ENCODE peak calls at places on chromosomes 13 and 19, in six cellular contexts. A is psoas muscle, E is foreskin fibroblast, P is kidney epithelial cell, M is AG04450, Q is lower leg skin. I is an unnamed sample.

GRCh38 chr13:44692173-44692713 is 116.1 kb upstream of the TSC22D1 start:
- DNase-seq in A (no peak), E (no peak), P (no peak), M (no peak), Q (no peak), I (no peak)

GRCh38 chr13:101512650-101513049 is 60.2 kb downstream of the ITGBL1 start:
- DNase-seq in A (no peak), E (no peak), P (no peak), M (no peak), Q (no peak), I (no peak)

GRCh38 chr19:35332817-35333216 is 3.8 kb downstream of the CD22 start:
- DNase-seq in A (no peak), E (no peak), P (no peak), M (no peak), Q (no peak), I (no peak)

GRCh38 chr13:28548872-28549271 is 53.9 kb upstream of the FLT1 start:
- DNase-seq in A (no peak), E (no peak), P (no peak), M (no peak), Q (no peak), I (no peak)

GRCh38 chr19:49468199-49468598 is 5.8 kb upstream of the FLT3LG start:
- DNase-seq in A (no peak), E (no peak), P (no peak), M (no peak), Q (peak), I (no peak)

GRCh38 chr13:28220166-28220565 is 81.8 kb downstream of the PAN3 start:
- DNase-seq in A (no peak), E (peak), P (no peak), M (no peak), Q (no peak), I (no peak)

GRCh38 chr19:17336872-17337674 is at the start of gene GTPBP3:
- DNase-seq in A (peak), E (peak), P (peak), M (peak), Q (peak), I (peak)

GRCh38 chr13:113584870-113585671 is 518 bp downstream of the TFDP1 start:
- DNase-seq in A (no peak), E (peak), P (no peak), M (no peak), Q (no peak), I (peak)

GRCh38 chr13:46086985-46087384 is 17.8 kb downstream of the CPB2 start:
- DNase-seq in A (no peak), E (no peak), P (no peak), M (no peak), Q (no peak), I (no peak)

GRCh38 chr13:94313321-94313720 is 166.2 kb downstream of the DCT start:
- DNase-seq in A (no peak), E (no peak), P (no peak), M (no peak), Q (no peak), I (no peak)

GRCh38 chr19:56167064-56167578 is 8.7 kb upstream of the GALP start:
- DNase-seq in A (no peak), E (no peak), P (no peak), M (no peak), Q (no peak), I (no peak)

GRCh38 chr19:49153167-49153809 is 1.9 kb downstream of the HRC start:
- DNase-seq in A (no peak), E (no peak), P (no peak), M (no peak), Q (no peak), I (no peak)

GRCh38 chr19:7109678-7110289 is 40.3 kb downstream of the ZNF557 start:
- DNase-seq in A (no peak), E (no peak), P (no peak), M (no peak), Q (no peak), I (no peak)

GRCh38 chr19:38532939-38533338 is 84.8 kb downstream of the MAP4K1 start:
- DNase-seq in A (no peak), E (no peak), P (no peak), M (no peak), Q (no peak), I (no peak)

GRCh38 chr19:51687791-51688664 is 5.1 kb upstream of the SPACA6 start:
- DNase-seq in A (peak), E (peak), P (no peak), M (no peak), Q (no peak), I (peak)

GRCh38 chr19:2561221-2561620 is 85.3 kb downstream of the GADD45B start:
- DNase-seq in A (no peak), E (no peak), P (no peak), M (no peak), Q (no peak), I (no peak)

GRCh38 chr13:65725001-65725400 is 1505.1 kb downstream of the PCDH9 start:
- DNase-seq in A (no peak), E (no peak), P (no peak), M (no peak), Q (no peak), I (no peak)

GRCh38 chr13:81540777-81541176 is 1199.9 kb upstream of the SPRY2 start:
- DNase-seq in A (no peak), E (no peak), P (no peak), M (no peak), Q (no peak), I (peak)

GRCh38 chr13:33235078-33235477 is 50.5 kb downstream of the STARD13 start:
- DNase-seq in A (no peak), E (peak), P (no peak), M (no peak), Q (no peak), I (no peak)

GRCh38 chr19:3231288-3231687 is 6.8 kb downstream of the CELF5 start:
- DNase-seq in A (no peak), E (no peak), P (no peak), M (no peak), Q (no peak), I (no peak)

GRCh38 chr13:99646866-99647592 is 145.8 kb downstream of the TM9SF2 start:
- DNase-seq in A (no peak), E (no peak), P (no peak), M (no peak), Q (no peak), I (no peak)

GRCh38 chr13:85772379-85772778 is 26.8 kb downstream of the SLITRK6 start:
- DNase-seq in A (no peak), E (no peak), P (no peak), M (no peak), Q (no peak), I (no peak)

GRCh38 chr13:49216334-49216733 is 3.8 kb upstream of the MLNR start:
- DNase-seq in A (no peak), E (no peak), P (no peak), M (no peak), Q (no peak), I (no peak)

GRCh38 chr13:27966641-27967202 is 2.4 kb downstream of the CDX2 start:
- DNase-seq in A (no peak), E (no peak), P (no peak), M (no peak), Q (no peak), I (peak)

GRCh38 chr19:17766543-17767131 is 15.4 kb downstream of the FCHO1 start:
- DNase-seq in A (peak), E (peak), P (no peak), M (peak), Q (peak), I (no peak)

GRCh38 chr13:34143637-34144036 is 325.7 kb downstream of the RFC3 start:
- DNase-seq in A (no peak), E (no peak), P (no peak), M (no peak), Q (no peak), I (no peak)

GRCh38 chr19:11164879-11165406 is 9.4 kb upstream of the SPC24 start:
- DNase-seq in A (peak), E (peak), P (no peak), M (no peak), Q (peak), I (no peak)

GRCh38 chr13:49597043-49597669 is 11.8 kb upstream of the RCBTB1 start:
- DNase-seq in A (no peak), E (no peak), P (no peak), M (no peak), Q (no peak), I (no peak)

GRCh38 chr19:38709671-38710415 is 34.4 kb downstream of the CAPN12 start:
- DNase-seq in A (no peak), E (no peak), P (no peak), M (no peak), Q (no peak), I (no peak)

GRCh38 chr19:9323557-9323918 is 441 bp upstream of the ZNF559 start:
- DNase-seq in A (peak), E (peak), P (peak), M (peak), Q (peak), I (peak)

GRCh38 chr13:91698308-91698707 is 299.9 kb downstream of the GPC5 start:
- DNase-seq in A (no peak), E (no peak), P (no peak), M (no peak), Q (no peak), I (no peak)

GRCh38 chr19:29849234-29849633 is 37.4 kb downstream of the CCNE1 start:
- DNase-seq in A (no peak), E (no peak), P (no peak), M (no peak), Q (no peak), I (no peak)

GRCh38 chr13:38430761-38431160 is 81.1 kb downstream of the UFM1 start:
- DNase-seq in A (no peak), E (no peak), P (no peak), M (no peak), Q (no peak), I (no peak)

GRCh38 chr13:113489549-113490495 is 689 bp downstream of the DCUN1D2 start:
- DNase-seq in A (no peak), E (peak), P (no peak), M (no peak), Q (no peak), I (peak)

GRCh38 chr19:54444737-54445136 is 4.3 kb upstream of the LENG8 start:
- DNase-seq in A (no peak), E (no peak), P (no peak), M (no peak), Q (no peak), I (no peak)

GRCh38 chr19:6014551-6015135 is 36.7 kb upstream of the RANBP3 start:
- DNase-seq in A (no peak), E (no peak), P (no peak), M (no peak), Q (no peak), I (peak)

GRCh38 chr19:16566161-16566560 is 6.1 kb downstream of the SLC35E1 start:
- DNase-seq in A (no peak), E (no peak), P (no peak), M (no peak), Q (peak), I (no peak)

GRCh38 chr19:15864824-15865223 is 33.0 kb downstream of the CYP4F2 start:
- DNase-seq in A (no peak), E (no peak), P (no peak), M (no peak), Q (no peak), I (no peak)

GRCh38 chr13:60267498-60268202 is 103.9 kb upstream of the DIAPH3 start:
- DNase-seq in A (no peak), E (no peak), P (no peak), M (no peak), Q (no peak), I (no peak)

GRCh38 chr13:80083516-80084085 is 257.3 kb downstream of the SPRY2 start:
- DNase-seq in A (no peak), E (peak), P (no peak), M (no peak), Q (no peak), I (no peak)
- H3K4me3 ChIP-seq in A (peak), E (peak), P (no peak), M (peak), Q (no peak), I (peak)

GRCh38 chr19:32404939-32405430 is 585 bp upstream of the DPY19L3 start:
- DNase-seq in A (peak), E (no peak), P (no peak), M (no peak), Q (peak), I (no peak)

GRCh38 chr19:32405431-32406160 is at the start of gene DPY19L3:
- DNase-seq in A (peak), E (peak), P (peak), M (peak), Q (peak), I (peak)

GRCh38 chr19:32406161-32407003 is 812 bp downstream of the DPY19L3 start:
- DNase-seq in A (no peak), E (no peak), P (no peak), M (no peak), Q (peak), I (peak)

GRCh38 chr19:32404213-32404938 is 1.2 kb upstream of the DPY19L3 start:
- DNase-seq in A (no peak), E (no peak), P (no peak), M (no peak), Q (no peak), I (no peak)

GRCh38 chr19:32407004-32407992 is 1.7 kb downstream of the DPY19L3 start:
- DNase-seq in A (peak), E (peak), P (peak), M (no peak), Q (no peak), I (peak)
- H3K4me3 ChIP-seq in A (no peak), E (peak), P (no peak), M (peak), Q (no peak), I (peak)

GRCh38 chr13:84430015-84430414 is 547.7 kb upstream of the SLITRK1 start:
- DNase-seq in A (no peak), E (no peak), P (no peak), M (no peak), Q (no peak), I (no peak)
- H3K4me3 ChIP-seq in A (no peak), E (no peak), P (no peak), M (no peak), Q (no peak), I (no peak)

GRCh38 chr13:92805766-92806165 is 420.8 kb upstream of the GPC6 start:
- DNase-seq in A (no peak), E (no peak), P (no peak), M (no peak), Q (no peak), I (no peak)
- H3K4me3 ChIP-seq in A (peak), E (peak), P (no peak), M (peak), Q (no peak), I (no peak)

GRCh38 chr13:75399168-75399878 is 82.6 kb downstream of the TBC1D4 start:
- DNase-seq in A (no peak), E (no peak), P (no peak), M (no peak), Q (no peak), I (no peak)
- H3K4me3 ChIP-seq in A (no peak), E (no peak), P (no peak), M (no peak), Q (no peak), I (no peak)

GRCh38 chr19:39969266-39969665 is 1.7 kb upstream of the PSMC4 start:
- DNase-seq in A (no peak), E (peak), P (no peak), M (no peak), Q (no peak), I (no peak)
- H3K4me3 ChIP-seq in A (no peak), E (no peak), P (no peak), M (no peak), Q (no peak), I (no peak)